ENCODE peak calls at places on chromosomes 12 and 14, in ten cellular contexts. G is T follicular helper cell; A is BJ; R is globus pallidus; Q is cerebellum; H is effector memory CD8-positive, alpha-beta T cell; C is activated naive CD4-positive, alpha-beta T cell treated with Interleukin-2 at 50 U/mL for 16 hours; U is H9; E is endothelial cell of umbilical vein; X is GM23338. K is an unnamed sample.

GRCh38 chr12:2410490-2410889 is 357.7 kb downstream of the CACNA1C start:
- DNase-seq in G (no peak), A (no peak), R (no peak), Q (no peak), H (no peak), C (no peak), U (no peak), E (no peak), X (no peak), K (no peak)

GRCh38 chr12:128829870-128830504 is 6.2 kb upstream of the SLC15A4 start:
- DNase-seq in G (no peak), A (no peak), R (no peak), Q (no peak), H (no peak), C (no peak), U (no peak), E (no peak), X (no peak), K (no peak)

GRCh38 chr14:95698287-95698686 is 12.1 kb downstream of the TCL1B start:
- DNase-seq in G (no peak), A (no peak), R (no peak), Q (no peak), H (no peak), C (no peak), U (no peak), E (no peak), X (no peak), K (no peak)

GRCh38 chr14:92408186-92408585 is 85.2 kb downstream of the SLC24A4 start:
- DNase-seq in G (no peak), A (no peak), R (no peak), Q (no peak), H (no peak), C (no peak), U (no peak), E (peak; percentile 7), X (no peak), K (peak; percentile 76)

GRCh38 chr12:40444174-40444573 is 219.4 kb downstream of the LRRK2 start:
- DNase-seq in G (no peak), A (no peak), R (no peak), Q (no peak), H (no peak), C (no peak), U (no peak), E (no peak), X (peak; percentile 5), K (no peak)

GRCh38 chr12:100553851-100554404 is 19.6 kb upstream of the GAS2L3 start:
- DNase-seq in G (no peak), A (no peak), R (no peak), Q (no peak), H (no peak), C (no peak), U (no peak), E (no peak), X (peak; percentile 10), K (no peak)

GRCh38 chr12:94706250-94706661 is 55.9 kb upstream of the TMCC3 start:
- DNase-seq in G (no peak), A (no peak), R (no peak), Q (no peak), H (no peak), C (no peak), U (no peak), E (no peak), X (no peak), K (no peak)

GRCh38 chr14:54722791-54723432 is 156.0 kb downstream of the SAMD4A start:
- DNase-seq in G (no peak), A (no peak), R (no peak), Q (peak; percentile 34), H (no peak), C (no peak), U (no peak), E (peak; percentile 47), X (peak; percentile 62), K (no peak)

GRCh38 chr14:106845286-106846087 is 1319.1 kb downstream of the TMEM121 start:
- DNase-seq in G (no peak), A (no peak), R (no peak), Q (no peak), H (no peak), C (peak; percentile 29), U (no peak), E (no peak), X (no peak), K (no peak)

GRCh38 chr12:6967548-6968100 is 2.8 kb downstream of the PHB2 start:
- DNase-seq in G (no peak), A (no peak), R (no peak), Q (no peak), H (no peak), C (no peak), U (no peak), E (no peak), X (no peak), K (no peak)

GRCh38 chr14:100192250-100192671 is 32.8 kb upstream of the DEGS2 start:
- DNase-seq in G (no peak), A (no peak), R (peak; percentile 5), Q (no peak), H (no peak), C (peak; percentile 3), U (no peak), E (no peak), X (no peak), K (no peak)

GRCh38 chr14:45003924-45004323 is 41.9 kb downstream of the TOGARAM1 start:
- DNase-seq in G (no peak), A (no peak), R (no peak), Q (no peak), H (no peak), C (no peak), U (no peak), E (no peak), X (no peak), K (no peak)

GRCh38 chr14:69614592-69614991 is 3.2 kb downstream of the SUSD6 start:
- DNase-seq in G (no peak), A (no peak), R (peak; percentile 69), Q (no peak), H (no peak), C (no peak), U (no peak), E (no peak), X (no peak), K (no peak)

GRCh38 chr14:103067231-103067954 is 10.0 kb upstream of the CDC42BPB start:
- DNase-seq in G (no peak), A (peak; percentile 78), R (no peak), Q (no peak), H (no peak), C (no peak), U (no peak), E (no peak), X (no peak), K (peak; percentile 78)

GRCh38 chr12:55929306-55929791 is 1.6 kb upstream of the DGKA start:
- DNase-seq in G (peak; percentile 87), A (no peak), R (no peak), Q (no peak), H (peak; percentile 59), C (peak; percentile 84), U (no peak), E (no peak), X (no peak), K (no peak)

GRCh38 chr14:104184911-104185499 is 46.6 kb downstream of the KIF26A start:
- DNase-seq in G (no peak), A (no peak), R (no peak), Q (no peak), H (no peak), C (no peak), U (no peak), E (peak; percentile 86), X (no peak), K (no peak)

GRCh38 chr12:76346798-76347420 is 1.3 kb downstream of the BBS10 start:
- DNase-seq in G (no peak), A (no peak), R (peak; percentile 80), Q (peak; percentile 31), H (no peak), C (peak; percentile 23), U (no peak), E (peak; percentile 72), X (no peak), K (peak; percentile 36)

GRCh38 chr14:82009076-82009475 is 475.4 kb upstream of the SEL1L start:
- DNase-seq in G (no peak), A (no peak), R (no peak), Q (no peak), H (no peak), C (no peak), U (no peak), E (no peak), X (peak; percentile 67), K (no peak)

GRCh38 chr12:100715976-100716657 is 78.5 kb upstream of the ANO4 start:
- DNase-seq in G (no peak), A (no peak), R (no peak), Q (no peak), H (no peak), C (no peak), U (peak; percentile 78), E (no peak), X (peak; percentile 70), K (no peak)

GRCh38 chr14:92760524-92760805 is 12.0 kb upstream of the LGMN start:
- DNase-seq in G (no peak), A (no peak), R (no peak), Q (no peak), H (no peak), C (no peak), U (no peak), E (no peak), X (no peak), K (no peak)

GRCh38 chr14:65054471-65055085 is 47.7 kb downstream of the MAX start:
- DNase-seq in G (no peak), A (no peak), R (no peak), Q (no peak), H (no peak), C (no peak), U (no peak), E (no peak), X (peak; percentile 34), K (no peak)

GRCh38 chr14:23240661-23241060 is 2.9 kb downstream of the RNF212B start:
- DNase-seq in G (no peak), A (no peak), R (no peak), Q (no peak), H (no peak), C (no peak), U (no peak), E (no peak), X (no peak), K (no peak)

GRCh38 chr14:102654298-102654697 is 61.8 kb downstream of the RCOR1 start:
- DNase-seq in G (no peak), A (no peak), R (no peak), Q (no peak), H (no peak), C (peak; percentile 38), U (no peak), E (no peak), X (no peak), K (no peak)

GRCh38 chr14:88614218-88614907 is 51.5 kb downstream of the ZC3H14 start:
- DNase-seq in G (no peak), A (peak; percentile 49), R (no peak), Q (no peak), H (no peak), C (no peak), U (no peak), E (peak; percentile 61), X (no peak), K (peak; percentile 35)

GRCh38 chr14:102575479-102576428 is 16.7 kb upstream of the RCOR1 start:
- DNase-seq in G (no peak), A (no peak), R (no peak), Q (no peak), H (no peak), C (no peak), U (no peak), E (no peak), X (no peak), K (no peak)

GRCh38 chr12:113768850-113769249 is 197.3 kb downstream of the RBM19 start:
- DNase-seq in G (no peak), A (no peak), R (no peak), Q (no peak), H (no peak), C (no peak), U (no peak), E (no peak), X (no peak), K (no peak)

GRCh38 chr14:53295985-53296582 is 143.0 kb upstream of the DDHD1 start:
- DNase-seq in G (no peak), A (no peak), R (peak; percentile 58), Q (peak; percentile 41), H (peak; percentile 29), C (no peak), U (no peak), E (peak; percentile 48), X (peak; percentile 76), K (no peak)

GRCh38 chr12:69630191-69630590 is 19.5 kb upstream of the LRRC10 start:
- DNase-seq in G (no peak), A (no peak), R (no peak), Q (no peak), H (no peak), C (no peak), U (peak; percentile 47), E (no peak), X (peak; percentile 54), K (no peak)